ENCODE peak calls at places on chromosomes 11 and 22, in four cellular contexts. A is ecto neural progenitor cell, B is astrocyte of the hippocampus, X is NCI-H510A treated with DMSO at 0.1 percent for 48 hours. E is an unnamed sample.

GRCh38 chr11:11400635-11401232 is 47.7 kb upstream of the CSNK2A3 start:
- DNase-seq in B (no peak), X (no peak), A (no peak), E (no peak)

GRCh38 chr11:63813563-63814382 is 517 bp downstream of the SPINDOC start:
- DNase-seq in X (peak), A (peak), B (peak), E (peak)

GRCh38 chr11:46736615-46737014 is 17.6 kb downstream of the F2 start:
- DNase-seq in B (no peak), A (no peak), X (no peak), E (no peak)

GRCh38 chr11:127994736-127995135 is 592.6 kb downstream of the ETS1 start:
- DNase-seq in B (peak), A (no peak), X (no peak), E (no peak)

GRCh38 chr11:11583801-11584445 is 37.9 kb downstream of the GALNT18 start:
- DNase-seq in X (no peak), A (peak), B (peak), E (no peak)

GRCh38 chr11:112249871-112250590 is 10.6 kb downstream of the PLET1 start:
- DNase-seq in A (no peak), B (peak), X (no peak), E (peak)

GRCh38 chr11:44708523-44709280 is 18.1 kb upstream of the TSPAN18 start:
- DNase-seq in A (no peak), B (no peak), X (no peak), E (no peak)

GRCh38 chr11:23252426-23252825 is 392.2 kb upstream of the CCDC179 start:
- DNase-seq in B (no peak), A (no peak), X (no peak), E (no peak)

GRCh38 chr11:45086526-45086925 is 59.9 kb upstream of the PRDM11 start:
- DNase-seq in X (no peak), A (no peak), B (no peak), E (no peak)

GRCh38 chr11:128153697-128154048 is 433.7 kb downstream of the ETS1 start:
- DNase-seq in X (no peak), A (no peak), B (no peak), E (no peak)

GRCh38 chr11:67120881-67121710 is 2.0 kb downstream of the KDM2A start:
- DNase-seq in B (peak), X (peak), A (no peak), E (peak)

GRCh38 chr11:92225206-92225562 is 566 bp downstream of the FAT3 start:
- DNase-seq in A (peak), X (peak), B (peak), E (peak)

GRCh38 chr11:101407324-101407723 is 176.5 kb downstream of the TRPC6 start:
- DNase-seq in X (no peak), A (no peak), B (peak), E (no peak)

GRCh38 chr22:46812034-46812605 is 49.7 kb downstream of the TBC1D22A start:
- DNase-seq in B (no peak), X (no peak), A (no peak), E (no peak)

GRCh38 chr22:19341500-19341899 is 50.0 kb upstream of the CLTCL1 start:
- DNase-seq in B (no peak), A (no peak), X (no peak), E (no peak)

GRCh38 chr22:31329029-31329428 is 17.1 kb downstream of the PATZ1 start:
- DNase-seq in B (peak), X (no peak), A (no peak), E (no peak)

GRCh38 chr11:40130427-40130826 is 1329.0 kb downstream of the LRRC4C start:
- DNase-seq in X (no peak), A (peak), B (peak), E (peak)

GRCh38 chr22:42696331-42696967 is 24.2 kb downstream of the A4GALT start:
- DNase-seq in B (no peak), A (no peak), X (no peak), E (no peak)

GRCh38 chr11:94175545-94175944 is 46.9 kb downstream of the PANX1 start:
- DNase-seq in B (peak), A (no peak), X (no peak), E (no peak)

GRCh38 chr11:119369035-119369925 is 12.2 kb downstream of the USP2 start:
- DNase-seq in B (no peak), A (no peak), X (no peak), E (no peak)

GRCh38 chr11:35126000-35126878 is 12.7 kb upstream of the CD44 start:
- DNase-seq in A (no peak), B (no peak), X (no peak), E (no peak)

GRCh38 chr11:117255966-117256365 is 23.5 kb downstream of the RNF214 start:
- DNase-seq in X (peak), B (no peak), A (no peak), E (no peak)

GRCh38 chr11:66219846-66220565 is 48.4 kb upstream of the RAB1B start:
- DNase-seq in B (no peak), X (no peak), A (no peak), E (no peak)

GRCh38 chr11:66479741-66480115 is 506 bp upstream of the DPP3 start:
- DNase-seq in A (no peak), B (no peak), X (peak), E (no peak)

GRCh38 chr11:77086521-77087472 is 15.8 kb upstream of the OMP start:
- DNase-seq in X (no peak), A (no peak), B (no peak), E (no peak)

GRCh38 chr11:60170566-60170965 is 12.3 kb downstream of the MS4A6A start:
- DNase-seq in A (no peak), B (no peak), X (no peak), E (no peak)

GRCh38 chr22:49362393-49362792 is 465.3 kb downstream of the BRD1 start:
- DNase-seq in X (no peak), B (no peak), A (no peak), E (no peak)

GRCh38 chr11:10487002-10487647 is 32.1 kb downstream of the AMPD3 start:
- DNase-seq in A (no peak), B (no peak), X (no peak), E (no peak)

GRCh38 chr22:39021552-39022250 is 774 bp downstream of the APOBEC3D start:
- DNase-seq in X (no peak), B (no peak), A (no peak), E (no peak)

GRCh38 chr11:33701831-33702230 is 1.2 kb upstream of the C11orf91 start:
- DNase-seq in A (no peak), X (peak), B (peak), E (no peak)

GRCh38 chr11:109320595-109320994 is 101.4 kb upstream of the C11orf87 start:
- DNase-seq in A (no peak), B (peak), X (no peak), E (no peak)

GRCh38 chr11:117584056-117584830 is 212.8 kb downstream of the DSCAML1 start:
- DNase-seq in B (peak), A (no peak), X (no peak), E (no peak)

E was measured in retina.